ENCODE peak calls at places on chromosomes 4 and X, in five cellular contexts. C is AG20443, V is GF-D8, B is M059J, U is AG10803. D is an unnamed sample.

GRCh38 chr4:80307774-80308465 is 27.6 kb upstream of the CFAP299 start:
- DNase-seq in C (peak; percentile 23), V (no peak), B (peak; percentile 69), U (peak; percentile 47), D (no peak)

GRCh38 chrX:45497290-45497689 is 296.6 kb upstream of the DIPK2B start:
- DNase-seq in V (no peak), B (peak; percentile 92), C (no peak), U (peak; percentile 32), D (no peak)

GRCh38 chrX:69988955-69989394 is 60.8 kb downstream of the AWAT2 start:
- DNase-seq in C (no peak), V (no peak), U (no peak), B (peak; percentile 3), D (no peak)

GRCh38 chrX:123764967-123765871 is 32.4 kb upstream of the THOC2 start:
- DNase-seq in C (peak; percentile 91), U (peak; percentile 86), V (peak; percentile 31), B (peak; percentile 96), D (peak; percentile 90)

GRCh38 chr4:76892601-76893000 is 5.3 kb downstream of the SOWAHB start:
- DNase-seq in B (no peak), V (no peak), C (no peak), U (peak; percentile 45), D (no peak)

GRCh38 chr4:168717852-168718251 is 221.0 kb downstream of the PALLD start:
- DNase-seq in V (no peak), C (no peak), U (peak; percentile 58), B (peak; percentile 34), D (no peak)

GRCh38 chrX:123263246-123263757 is 79.2 kb downstream of the GRIA3 start:
- DNase-seq in B (no peak), U (no peak), C (no peak), V (no peak), D (no peak)

GRCh38 chr4:105966046-105966445 is 70.8 kb downstream of the NPNT start:
- DNase-seq in V (no peak), C (peak; percentile 74), B (peak; percentile 78), U (peak; percentile 93), D (no peak)

GRCh38 chr4:63370997-63371396 is 1038.3 kb downstream of the TECRL start:
- DNase-seq in V (no peak), C (no peak), U (no peak), B (no peak), D (no peak)

GRCh38 chr4:107721436-107722090 is 1.5 kb upstream of the PAPSS1 start:
- DNase-seq in V (no peak), U (no peak), B (no peak), C (no peak), D (peak; percentile 34)

GRCh38 chr4:153233761-153234371 is 29.6 kb downstream of the TRIM2 start:
- DNase-seq in C (peak; percentile 79), V (no peak), B (peak; percentile 96), U (peak; percentile 98), D (no peak)

GRCh38 chr4:21888195-21888976 is 60.2 kb downstream of the KCNIP4 start:
- DNase-seq in B (peak; percentile 95), U (peak; percentile 75), V (no peak), C (peak; percentile 54), D (no peak)

GRCh38 chr4:52098618-52099017 is 47.5 kb downstream of the SPATA18 start:
- DNase-seq in U (no peak), B (no peak), C (no peak), V (no peak), D (no peak)

GRCh38 chr4:15006416-15007024 is 4.2 kb downstream of the CPEB2 start:
- DNase-seq in B (peak; percentile 25), V (no peak), U (peak; percentile 17), C (no peak), D (no peak)

GRCh38 chr4:6892190-6892908 is 17.3 kb upstream of the TBC1D14 start:
- DNase-seq in U (peak; percentile 58), B (peak; percentile 72), V (peak; percentile 91), C (peak; percentile 82), D (peak; percentile 72)

GRCh38 chr4:76499461-76499860 is 64.4 kb downstream of the SHROOM3 start:
- DNase-seq in V (no peak), C (no peak), U (no peak), B (no peak), D (no peak)

GRCh38 chr4:168631241-168632151 is 134.6 kb downstream of the PALLD start:
- DNase-seq in C (peak; percentile 72), V (no peak), B (peak; percentile 66), U (peak; percentile 49), D (peak; percentile 47)

D was measured in left colon.